ENCODE peak calls at places on chromosomes 6 and 20, in six cellular contexts. One of them, this sample, is unnamed.

GRCh38 chr6:97919046-97919445 is 636.0 kb upstream of the MMS22L start:
- DNase-seq in osteocyte: no peak
- DNase-seq in Peyer's patch: no peak
- DNase-seq in mesothelial cell of epicardium: no peak
- DNase-seq in PC-3: no peak
- DNase-seq in AG10803: no peak
- DNase-seq in this sample: no peak

GRCh38 chr20:8318999-8319614 is 187.0 kb downstream of the PLCB1 start:
- DNase-seq in AG10803: no peak
- DNase-seq in mesothelial cell of epicardium: no peak
- DNase-seq in PC-3: no peak
- DNase-seq in Peyer's patch: no peak
- DNase-seq in osteocyte: no peak
- DNase-seq in this sample: no peak

GRCh38 chr20:19917110-19917509 is 100.1 kb upstream of the NAA20 start:
- DNase-seq in mesothelial cell of epicardium: no peak
- DNase-seq in PC-3: no peak
- DNase-seq in AG10803: no peak
- DNase-seq in osteocyte: no peak
- DNase-seq in Peyer's patch: no peak
- DNase-seq in this sample: no peak

GRCh38 chr20:57428611-57429496 is 37.7 kb downstream of the RBM38 start:
- DNase-seq in mesothelial cell of epicardium: no peak
- DNase-seq in osteocyte: no peak
- DNase-seq in Peyer's patch: no peak
- DNase-seq in PC-3: no peak
- DNase-seq in AG10803: no peak
- DNase-seq in this sample: no peak

GRCh38 chr20:50226093-50226974 is 35.7 kb downstream of the CEBPB start:
- DNase-seq in AG10803: peak
- DNase-seq in PC-3: no peak
- DNase-seq in mesothelial cell of epicardium: no peak
- DNase-seq in Peyer's patch: peak
- DNase-seq in osteocyte: no peak
- DNase-seq in this sample: no peak

GRCh38 chr20:11248691-11249178 is 574.9 kb upstream of the JAG1 start:
- DNase-seq in osteocyte: no peak
- DNase-seq in AG10803: no peak
- DNase-seq in mesothelial cell of epicardium: no peak
- DNase-seq in Peyer's patch: no peak
- DNase-seq in PC-3: no peak
- DNase-seq in this sample: no peak

GRCh38 chr6:28983838-28984237 is 21.3 kb downstream of the ZNF311 start:
- DNase-seq in osteocyte: no peak
- DNase-seq in AG10803: no peak
- DNase-seq in mesothelial cell of epicardium: no peak
- DNase-seq in PC-3: no peak
- DNase-seq in Peyer's patch: no peak
- DNase-seq in this sample: no peak

GRCh38 chr20:41171736-41172295 is 34.5 kb downstream of the PLCG1 start:
- DNase-seq in AG10803: no peak
- DNase-seq in Peyer's patch: peak
- DNase-seq in osteocyte: peak
- DNase-seq in PC-3: no peak
- DNase-seq in mesothelial cell of epicardium: no peak
- DNase-seq in this sample: no peak

GRCh38 chr6:128696651-128697391 is 176.4 kb upstream of the PTPRK start:
- DNase-seq in osteocyte: no peak
- DNase-seq in AG10803: peak
- DNase-seq in Peyer's patch: no peak
- DNase-seq in mesothelial cell of epicardium: no peak
- DNase-seq in PC-3: peak
- DNase-seq in this sample: no peak

GRCh38 chr20:24164360-24164759 is 175.8 kb upstream of the GGTLC1 start:
- DNase-seq in osteocyte: no peak
- DNase-seq in AG10803: no peak
- DNase-seq in mesothelial cell of epicardium: peak
- DNase-seq in Peyer's patch: no peak
- DNase-seq in PC-3: peak
- DNase-seq in this sample: peak

GRCh38 chr6:156449128-156449527 is 328.1 kb upstream of the ARID1B start:
- DNase-seq in Peyer's patch: no peak
- DNase-seq in PC-3: no peak
- DNase-seq in mesothelial cell of epicardium: no peak
- DNase-seq in osteocyte: no peak
- DNase-seq in AG10803: no peak
- DNase-seq in this sample: no peak

GRCh38 chr20:25009218-25010145 is 16.9 kb upstream of the APMAP start:
- DNase-seq in mesothelial cell of epicardium: no peak
- DNase-seq in AG10803: peak
- DNase-seq in PC-3: no peak
- DNase-seq in osteocyte: peak
- DNase-seq in Peyer's patch: peak
- DNase-seq in this sample: no peak

DNA sequence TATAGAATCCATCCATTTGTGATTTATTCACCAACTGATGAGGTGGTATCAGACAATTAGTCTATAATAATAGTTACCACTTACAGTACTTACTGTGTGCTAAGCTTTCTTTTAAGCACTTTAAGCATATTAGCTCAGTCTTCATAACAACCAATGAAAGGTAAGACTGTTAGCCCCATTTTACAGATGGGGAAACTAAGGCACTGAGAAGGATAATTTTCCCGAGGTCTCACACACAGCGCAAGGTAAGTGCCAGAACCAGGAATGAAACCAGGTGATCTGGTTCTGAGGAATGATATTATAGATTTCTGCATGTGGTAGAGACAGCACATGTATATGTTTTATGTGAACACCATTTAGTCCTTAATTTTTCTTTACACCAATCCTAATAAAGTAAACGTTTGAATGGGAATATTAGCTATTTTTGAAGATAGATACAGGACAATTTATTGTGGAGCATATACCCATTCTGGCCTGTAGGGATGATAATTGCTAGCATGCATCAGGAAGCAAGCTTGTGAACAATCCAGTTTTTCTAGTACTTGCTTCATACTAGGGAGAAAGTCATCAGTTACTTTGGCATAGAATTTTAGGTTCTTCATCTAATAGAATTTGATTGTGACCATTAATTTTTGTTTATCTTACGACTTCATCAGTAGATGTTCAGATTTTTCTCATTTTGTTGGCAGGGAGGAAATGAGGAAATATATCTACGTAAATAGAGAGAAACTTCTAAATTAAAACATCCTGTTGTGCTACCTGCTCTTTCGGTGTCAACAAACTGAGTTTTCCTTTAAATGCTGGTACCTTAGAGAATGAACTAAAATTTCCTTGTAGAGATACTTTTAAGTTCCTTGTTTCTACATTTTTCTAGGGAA is 3.0 kb downstream of the YWHAB start:
- DNase-seq in osteocyte: no peak
- DNase-seq in mesothelial cell of epicardium: no peak
- DNase-seq in PC-3: peak
- DNase-seq in AG10803: peak
- DNase-seq in Peyer's patch: no peak
- DNase-seq in this sample: no peak
- TF ChIP-seq CTCF in osteocyte: peak
- TF ChIP-seq CTCF in mesothelial cell of epicardium: peak
- TF ChIP-seq CTCF in PC-3: peak
- TF ChIP-seq CTCF in AG10803: peak
- TF ChIP-seq CTCF in Peyer's patch: peak
- TF ChIP-seq CTCF in this sample: peak

GRCh38 chr6:35259946-35260626 is 551 bp downstream of the ZNF76 start:
- DNase-seq in AG10803: peak
- DNase-seq in Peyer's patch: peak
- DNase-seq in mesothelial cell of epicardium: no peak
- DNase-seq in osteocyte: no peak
- DNase-seq in PC-3: peak
- DNase-seq in this sample: no peak

GRCh38 chr6:35260642-35261570 is 1.4 kb downstream of the ZNF76 start:
- DNase-seq in PC-3: no peak
- DNase-seq in mesothelial cell of epicardium: no peak
- DNase-seq in Peyer's patch: no peak
- DNase-seq in AG10803: no peak
- DNase-seq in osteocyte: no peak
- DNase-seq in this sample: no peak

GRCh38 chr6:35259194-35259945 is at the start of gene ZNF76:
- DNase-seq in Peyer's patch: peak
- DNase-seq in mesothelial cell of epicardium: peak
- DNase-seq in AG10803: peak
- DNase-seq in osteocyte: peak
- DNase-seq in PC-3: peak
- DNase-seq in this sample: peak

GRCh38 chr6:35258336-35258735 is 1.2 kb upstream of the ZNF76 start:
- DNase-seq in mesothelial cell of epicardium: no peak
- DNase-seq in osteocyte: no peak
- DNase-seq in PC-3: no peak
- DNase-seq in AG10803: no peak
- DNase-seq in Peyer's patch: no peak
- DNase-seq in this sample: no peak

DNA sequence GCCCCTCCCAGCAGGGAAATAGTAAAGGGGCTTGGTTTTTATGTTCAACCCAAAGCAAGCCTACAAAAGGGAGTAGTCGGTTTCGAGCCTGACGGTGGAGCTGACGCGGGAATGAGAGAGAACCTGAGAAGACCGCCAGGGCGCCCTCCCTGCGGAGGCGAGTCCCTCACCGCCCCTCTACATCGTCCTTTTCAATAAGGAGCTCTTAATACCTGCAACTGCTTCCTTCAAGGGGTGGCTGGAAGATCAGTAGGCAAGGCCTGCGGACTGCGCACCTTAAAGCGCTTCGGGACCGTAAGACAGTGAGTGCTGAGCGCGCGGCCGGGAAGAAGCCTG is 709 bp upstream of the ZNF76 start:
- DNase-seq in Peyer's patch: no peak
- DNase-seq in AG10803: no peak
- DNase-seq in osteocyte: no peak
- DNase-seq in mesothelial cell of epicardium: no peak
- DNase-seq in PC-3: no peak
- DNase-seq in this sample: peak
- TF ChIP-seq CTCF in Peyer's patch: no peak
- TF ChIP-seq CTCF in AG10803: peak
- TF ChIP-seq CTCF in osteocyte: peak
- TF ChIP-seq CTCF in mesothelial cell of epicardium: no peak
- TF ChIP-seq CTCF in PC-3: peak
- TF ChIP-seq CTCF in this sample: peak

DNA sequence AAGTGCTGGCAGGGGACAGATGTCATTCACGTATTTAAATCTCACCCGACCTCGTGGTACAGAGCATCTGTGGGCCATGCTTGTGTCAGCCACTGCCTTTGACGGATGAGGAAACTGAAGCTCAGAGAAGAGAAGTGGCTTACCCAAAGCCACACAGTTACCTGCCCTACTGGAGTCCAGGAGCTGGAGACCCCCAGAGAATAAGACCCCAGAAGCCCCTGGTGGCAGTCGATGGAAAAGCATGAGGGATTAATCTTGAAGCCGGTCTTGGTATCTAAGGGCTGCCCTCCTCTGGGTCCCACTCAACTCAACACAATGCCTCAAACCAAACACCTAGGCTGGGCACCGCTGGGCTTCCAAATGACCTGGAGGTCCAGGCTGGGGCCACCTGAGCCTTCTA is 83.1 kb downstream of the GRM4 start:
- DNase-seq in AG10803: no peak
- DNase-seq in Peyer's patch: no peak
- DNase-seq in mesothelial cell of epicardium: no peak
- DNase-seq in PC-3: no peak
- DNase-seq in osteocyte: no peak
- DNase-seq in this sample: peak
- TF ChIP-seq CTCF in AG10803: peak
- TF ChIP-seq CTCF in Peyer's patch: no peak
- TF ChIP-seq CTCF in mesothelial cell of epicardium: peak
- TF ChIP-seq CTCF in PC-3: peak
- TF ChIP-seq CTCF in osteocyte: no peak
- TF ChIP-seq CTCF in this sample: no peak

GRCh38 chr6:70162972-70163371 is 139.9 kb downstream of the COL9A1 start:
- DNase-seq in AG10803: no peak
- DNase-seq in mesothelial cell of epicardium: no peak
- DNase-seq in osteocyte: no peak
- DNase-seq in Peyer's patch: no peak
- DNase-seq in PC-3: no peak
- DNase-seq in this sample: no peak
- TF ChIP-seq CTCF in AG10803: no peak
- TF ChIP-seq CTCF in mesothelial cell of epicardium: no peak
- TF ChIP-seq CTCF in osteocyte: no peak
- TF ChIP-seq CTCF in Peyer's patch: no peak
- TF ChIP-seq CTCF in PC-3: no peak
- TF ChIP-seq CTCF in this sample: no peak

GRCh38 chr6:78438135-78438534 is 429.2 kb upstream of the IRAK1BP1 start:
- DNase-seq in Peyer's patch: no peak
- DNase-seq in mesothelial cell of epicardium: no peak
- DNase-seq in osteocyte: no peak
- DNase-seq in PC-3: no peak
- DNase-seq in AG10803: no peak
- DNase-seq in this sample: no peak

GRCh38 chr6:78436335-78436734 is 431.0 kb upstream of the IRAK1BP1 start:
- DNase-seq in AG10803: peak
- DNase-seq in mesothelial cell of epicardium: no peak
- DNase-seq in osteocyte: no peak
- DNase-seq in PC-3: peak
- DNase-seq in Peyer's patch: no peak
- DNase-seq in this sample: no peak
- TF ChIP-seq CTCF in AG10803: peak
- TF ChIP-seq CTCF in mesothelial cell of epicardium: no peak
- TF ChIP-seq CTCF in osteocyte: peak
- TF ChIP-seq CTCF in PC-3: peak
- TF ChIP-seq CTCF in Peyer's patch: peak
- TF ChIP-seq CTCF in this sample: peak

GRCh38 chr6:30670760-30671527 is 1.9 kb downstream of the DHX16 start:
- DNase-seq in PC-3: no peak
- DNase-seq in mesothelial cell of epicardium: no peak
- DNase-seq in AG10803: no peak
- DNase-seq in Peyer's patch: no peak
- DNase-seq in osteocyte: no peak
- DNase-seq in this sample: no peak
- TF ChIP-seq CTCF in PC-3: peak
- TF ChIP-seq CTCF in mesothelial cell of epicardium: no peak
- TF ChIP-seq CTCF in AG10803: peak
- TF ChIP-seq CTCF in Peyer's patch: no peak
- TF ChIP-seq CTCF in osteocyte: peak
- TF ChIP-seq CTCF in this sample: peak

This sample was measured in neural crest cell.